ENCODE peak calls at places on chromosomes 6 and 20, in seven cellular contexts. I, U, Z, T, Y, F and W are unnamed samples.

GRCh38 chr6:105346052-105346451 is 56.8 kb downstream of the PREP start:
- DNase-seq in I (no peak), U (no peak), Z (peak), T (peak), Y (peak), F (peak), W (no peak)

GRCh38 chr6:70734979-70735378 is 67.3 kb downstream of the SMAP1 start:
- DNase-seq in I (no peak), U (no peak), Z (no peak), T (no peak), Y (no peak), F (no peak), W (no peak)

GRCh38 chr6:145442110-145442509 is 293.2 kb downstream of the EPM2A start:
- DNase-seq in I (no peak), U (no peak), Z (no peak), T (no peak), Y (no peak), F (no peak), W (no peak)

GRCh38 chr20:53959849-53960585 is 110.4 kb downstream of the BCAS1 start:
- DNase-seq in I (no peak), U (no peak), Z (peak), T (peak), Y (no peak), F (no peak), W (no peak)

GRCh38 chr20:30815577-30816181 is 441.8 kb upstream of the DEFB115 start:
- DNase-seq in I (no peak), U (no peak), Z (no peak), T (no peak), Y (no peak), F (no peak), W (no peak)

GRCh38 chr6:5665173-5665572 is 341.6 kb downstream of the NRN1 start:
- DNase-seq in I (no peak), U (no peak), Z (no peak), T (no peak), Y (no peak), F (no peak), W (no peak)

GRCh38 chr6:93562566-93562965 is 143.2 kb upstream of the EPHA7 start:
- DNase-seq in I (no peak), U (no peak), Z (no peak), T (no peak), Y (no peak), F (peak), W (no peak)

GRCh38 chr6:52881996-52882841 is 27.3 kb downstream of the GSTA3 start:
- DNase-seq in I (peak), U (peak), Z (peak), T (peak), Y (peak), F (peak), W (peak)

GRCh38 chr6:75557068-75557467 is 44.6 kb upstream of the SENP6 start:
- DNase-seq in I (no peak), U (no peak), Z (no peak), T (no peak), Y (no peak), F (no peak), W (no peak)

GRCh38 chr20:16804793-16805187 is 56.6 kb downstream of the OTOR start:
- DNase-seq in I (no peak), U (no peak), Z (no peak), T (no peak), Y (peak), F (no peak), W (no peak)

GRCh38 chr6:159758031-159759001 is 3.5 kb upstream of the ACAT2 start:
- DNase-seq in I (no peak), U (no peak), Z (peak), T (peak), Y (no peak), F (peak), W (no peak)

GRCh38 chr6:157962601-157963084 is 19.0 kb upstream of the SYNJ2 start:
- DNase-seq in I (no peak), U (no peak), Z (peak), T (peak), Y (no peak), F (no peak), W (no peak)

GRCh38 chr6:170522565-170523183 is 30.4 kb downstream of the PSMB1 start:
- DNase-seq in I (no peak), U (no peak), Z (peak), T (peak), Y (peak), F (no peak), W (peak)

GRCh38 chr6:21742238-21742660 is 148.7 kb downstream of the SOX4 start:
- DNase-seq in I (no peak), U (no peak), Z (peak), T (peak), Y (no peak), F (peak), W (no peak)

GRCh38 chr6:15017251-15017650 is 228.6 kb upstream of the JARID2 start:
- DNase-seq in I (peak), U (no peak), Z (no peak), T (peak), Y (peak), F (no peak), W (peak)

GRCh38 chr6:102438181-102438580 is 1044.7 kb downstream of the GRIK2 start:
- DNase-seq in I (no peak), U (no peak), Z (no peak), T (no peak), Y (no peak), F (no peak), W (no peak)

GRCh38 chr6:49326337-49326736 is 136.7 kb downstream of the MMUT start:
- DNase-seq in I (no peak), U (no peak), Z (peak), T (peak), Y (no peak), F (peak), W (no peak)

GRCh38 chr6:169932491-169932890 is 181.1 kb downstream of the ERMARD start:
- DNase-seq in I (no peak), U (no peak), Z (no peak), T (no peak), Y (no peak), F (no peak), W (peak)

GRCh38 chr6:122792796-122793195 is 3.7 kb downstream of the SMPDL3A start:
- DNase-seq in I (no peak), U (no peak), Z (no peak), T (peak), Y (no peak), F (no peak), W (no peak)

GRCh38 chr20:58133020-58133419 is 95.4 kb downstream of the ANKRD60 start:
- DNase-seq in I (no peak), U (no peak), Z (no peak), T (no peak), Y (no peak), F (no peak), W (no peak)

GRCh38 chr20:44651507-44652373 is at the start of gene ADA:
- DNase-seq in I (peak), U (peak), Z (peak), T (peak), Y (peak), F (peak), W (peak)

GRCh38 chr6:96468681-96469224 is 52.9 kb upstream of the UFL1 start:
- DNase-seq in I (no peak), U (no peak), Z (no peak), T (no peak), Y (no peak), F (no peak), W (no peak)

GRCh38 chr6:105678516-105678915 is 275.6 kb upstream of the PREP start:
- DNase-seq in I (no peak), U (no peak), Z (no peak), T (peak), Y (no peak), F (no peak), W (no peak)

GRCh38 chr6:156700440-156701057 is 76.6 kb upstream of the ARID1B start:
- DNase-seq in I (no peak), U (no peak), Z (no peak), T (no peak), Y (no peak), F (no peak), W (no peak)

GRCh38 chr20:49534314-49534713 is 33.6 kb downstream of the PTGIS start:
- DNase-seq in I (peak), U (no peak), Z (peak), T (peak), Y (peak), F (peak), W (peak)

GRCh38 chr20:58697201-58697866 is 4.7 kb downstream of the NPEPL1 start:
- DNase-seq in I (no peak), U (peak), Z (no peak), T (no peak), Y (peak), F (no peak), W (no peak)

GRCh38 chr20:36050436-36051317 is 82.3 kb downstream of the CNBD2 start:
- DNase-seq in I (peak), U (peak), Z (peak), T (peak), Y (peak), F (peak), W (peak)

GRCh38 chr6:43806041-43806757 is 36.2 kb downstream of the VEGFA start:
- DNase-seq in I (no peak), U (no peak), Z (no peak), T (no peak), Y (no peak), F (no peak), W (no peak)

GRCh38 chr6:35489995-35490791 is 6.7 kb downstream of the TEAD3 start:
- DNase-seq in I (peak), U (peak), Z (peak), T (peak), Y (peak), F (no peak), W (peak)

GRCh38 chr6:121285041-121285440 is 49.2 kb downstream of the TBC1D32 start:
- DNase-seq in I (no peak), U (no peak), Z (peak), T (peak), Y (no peak), F (no peak), W (no peak)

GRCh38 chr6:160101262-160102205 is 20.1 kb upstream of the SLC22A1 start:
- DNase-seq in I (no peak), U (peak), Z (no peak), T (no peak), Y (no peak), F (no peak), W (no peak)

GRCh38 chr6:107079429-107079828 is 35.9 kb downstream of the BEND3 start:
- DNase-seq in I (no peak), U (no peak), Z (no peak), T (no peak), Y (no peak), F (no peak), W (no peak)

GRCh38 chr6:2369606-2370005 is 124.2 kb upstream of the GMDS start:
- DNase-seq in I (no peak), U (no peak), Z (no peak), T (no peak), Y (no peak), F (no peak), W (no peak)

GRCh38 chr6:75024796-75025195 is 181.1 kb downstream of the COL12A1 start:
- DNase-seq in I (no peak), U (no peak), Z (peak), T (no peak), Y (no peak), F (no peak), W (no peak)

GRCh38 chr20:3686867-3687321 is 5.1 kb upstream of the ADAM33 start:
- DNase-seq in I (peak), U (no peak), Z (peak), T (peak), Y (no peak), F (peak), W (no peak)

GRCh38 chr6:134506162-134506561 is 188.2 kb upstream of the SGK1 start:
- DNase-seq in I (no peak), U (no peak), Z (no peak), T (no peak), Y (no peak), F (no peak), W (no peak)
- TF ChIP-seq CTCF in I (no peak), U (no peak), Z (no peak), T (no peak), Y (no peak), F (no peak), W (no peak)

GRCh38 chr6:95078457-95078856 is 498.9 kb upstream of the MANEA start:
- DNase-seq in I (no peak), U (no peak), Z (no peak), T (no peak), Y (no peak), F (no peak), W (no peak)
- TF ChIP-seq CTCF in I (no peak), U (no peak), Z (no peak), T (no peak), Y (no peak), F (no peak), W (no peak)

DNA sequence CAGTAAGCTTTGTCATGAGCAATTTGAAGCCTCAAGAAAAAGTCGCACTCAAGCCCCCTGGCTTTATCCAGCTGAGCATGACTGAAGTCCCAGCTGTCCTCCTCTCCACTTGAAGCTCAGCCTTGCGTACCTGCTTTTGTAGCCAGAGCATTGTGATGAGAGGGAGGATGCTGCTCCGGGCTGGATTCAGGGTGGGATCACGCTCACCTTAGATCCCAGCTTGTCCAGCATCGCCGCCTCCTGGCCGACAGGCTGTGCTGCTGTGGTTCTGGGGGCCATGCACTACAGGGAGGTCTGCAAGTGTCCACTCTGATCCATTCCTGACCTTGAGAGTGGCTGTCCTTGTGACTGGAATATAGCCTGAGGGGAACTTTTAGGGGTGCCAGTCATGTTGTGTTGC is 495.6 kb downstream of the CDH26 start:
- DNase-seq in I (no peak), U (no peak), Z (no peak), T (no peak), Y (peak), F (no peak), W (peak)
- TF ChIP-seq CTCF in I (no peak), U (no peak), Z (no peak), T (no peak), Y (no peak), F (no peak), W (no peak)

GRCh38 chr6:12958052-12958706 is 241.6 kb downstream of the PHACTR1 start:
- DNase-seq in I (no peak), U (no peak), Z (no peak), T (peak), Y (no peak), F (no peak), W (no peak)
- TF ChIP-seq CTCF in I (no peak), U (no peak), Z (no peak), T (no peak), Y (no peak), F (no peak), W (no peak)

GRCh38 chr20:63979549-63980316 is at the start of gene SAMD10:
- DNase-seq in I (peak), U (peak), Z (no peak), T (no peak), Y (peak), F (no peak), W (peak)
- TF ChIP-seq CTCF in I (no peak), U (peak), Z (no peak), T (no peak), Y (no peak), F (no peak), W (no peak)